ENCODE peak calls at places on chromosomes 7 and 10, in four cellular contexts. I is GM13976, B is uterus, M is Daoy. F is an unnamed sample.

GRCh38 chr7:5997210-5997808 is 11.5 kb downstream of the PMS2 start:
- DNase-seq in I (peak; percentile 56), B (peak; percentile 56), M (peak; percentile 55), F (no peak)

GRCh38 chr10:16867556-16867955 is 50.3 kb upstream of the RSU1 start:
- DNase-seq in I (no peak), B (no peak), M (peak; percentile 32), F (no peak)

GRCh38 chr7:5231811-5232484 is 41.9 kb downstream of the WIPI2 start:
- DNase-seq in I (peak; percentile 83), B (no peak), M (no peak), F (no peak)

GRCh38 chr10:15856328-15857000 is 3.8 kb downstream of the MINDY3 start:
- DNase-seq in I (no peak), B (no peak), M (no peak), F (no peak)

GRCh38 chr10:37747081-37747480 is 110.3 kb downstream of the ZNF248 start:
- DNase-seq in I (no peak), B (no peak), M (no peak), F (no peak)

GRCh38 chr10:126661841-126662520 is 8.5 kb downstream of the C10orf90 start:
- DNase-seq in I (no peak), B (no peak), M (peak; percentile 77), F (no peak)

GRCh38 chr10:25531662-25532061 is 356.9 kb downstream of the GPR158 start:
- DNase-seq in I (no peak), B (no peak), M (no peak), F (no peak)

GRCh38 chr10:81872206-81872605 is 2.8 kb upstream of the NRG3 start:
- DNase-seq in I (no peak), B (no peak), M (no peak), F (no peak)

GRCh38 chr7:42014625-42015412 is 222.2 kb downstream of the GLI3 start:
- DNase-seq in I (no peak), B (no peak), M (peak; percentile 51), F (peak; percentile 18)

GRCh38 chr10:91909178-91909677 is at the start of gene FGFBP3:
- DNase-seq in I (peak; percentile 35), B (no peak), M (peak; percentile 47), F (peak; percentile 11)

GRCh38 chr7:125061776-125062397 is 132.3 kb upstream of the POT1 start:
- DNase-seq in I (peak; percentile 22), B (no peak), M (peak; percentile 52), F (no peak)

GRCh38 chr10:99708428-99709010 is 23.4 kb downstream of the COX15 start:
- DNase-seq in I (no peak), B (no peak), M (no peak), F (no peak)